ENCODE peak calls at places on chromosomes 12 and 14, in nine cellular contexts. K is A172; O is naive thymus-derived CD8-positive, alpha-beta T cell; D is activated naive CD8-positive, alpha-beta T cell treated with anti-CD3 and anti-CD28 coated beads, Interleukin-2, amount 50 U/mL, for 24 hours; P is cardiac muscle cell; Q is T47D; T is activated CD4-positive, alpha-beta T cell treated with anti-CD3 and anti-CD28 coated beads, Interleukin-2, amount 10 ng/mL, durations not matched to agents 7 days and 5 days; U is A549; C is kidney glomerular epithelial cell. I is an unnamed sample.

GRCh38 chr14:90628825-90629224 is 187.4 kb downstream of the TTC7B start:
- DNase-seq in K (no peak), O (no peak), D (no peak), P (no peak), Q (no peak), T (no peak), U (no peak), C (no peak), I (no peak)

GRCh38 chr14:39967885-39968284 is 535.7 kb upstream of the FBXO33 start:
- DNase-seq in K (no peak), O (no peak), D (no peak), P (no peak), Q (no peak), T (no peak), U (no peak), C (no peak), I (no peak)

GRCh38 chr12:10716704-10717315 is 6.3 kb downstream of the YBX3 start:
- DNase-seq in K (peak; percentile 73), O (no peak), D (no peak), P (no peak), Q (no peak), T (no peak), U (peak; percentile 69), C (peak; percentile 83), I (peak; percentile 68)

GRCh38 chr12:121467638-121468403 is 67.9 kb downstream of the RNF34 start:
- DNase-seq in K (no peak), O (peak; percentile 18), D (peak; percentile 41), P (peak; percentile 67), Q (no peak), T (no peak), U (peak; percentile 31), C (no peak), I (no peak)

GRCh38 chr14:76773188-76773885 is 12.1 kb downstream of the VASH1 start:
- DNase-seq in K (peak; percentile 83), O (no peak), D (peak; percentile 49), P (no peak), Q (no peak), T (no peak), U (peak; percentile 53), C (peak; percentile 66), I (peak; percentile 40)

GRCh38 chr14:60590907-60591510 is 58.3 kb downstream of the SIX1 start:
- DNase-seq in K (no peak), O (no peak), D (no peak), P (no peak), Q (no peak), T (no peak), U (no peak), C (no peak), I (no peak)

GRCh38 chr14:103508930-103509329 is 13.7 kb downstream of the CKB start:
- DNase-seq in K (no peak), O (no peak), D (no peak), P (no peak), Q (no peak), T (no peak), U (no peak), C (no peak), I (no peak)

GRCh38 chr12:107992016-107992415 is 137.1 kb upstream of the WSCD2 start:
- DNase-seq in K (no peak), O (no peak), D (no peak), P (peak; percentile 53), Q (no peak), T (no peak), U (no peak), C (no peak), I (no peak)

GRCh38 chr14:91415794-91416743 is 1.6 kb downstream of the CCDC88C start:
- DNase-seq in K (no peak), O (peak; percentile 92), D (peak; percentile 68), P (no peak), Q (no peak), T (peak; percentile 83), U (no peak), C (peak; percentile 9), I (no peak)

I was measured in T1000.